ENCODE peak calls at places on chromosomes 6 and 20, in ten cellular contexts. L, W, P, T, F, K, X, O, E and M are unnamed samples. For H3K4me1 and H3K36me3, the result is how much of the 10 kb centered on the place peaks cover.

GRCh38 chr20:719816-720215 is 44.2 kb upstream of the SCRT2 start:
- DNase-seq in O (no peak), X (no peak), K (no peak), L (no peak), T (no peak), W (no peak), P (no peak), E (no peak), F (no peak), M (no peak)

GRCh38 chr20:63536241-63536977 is 767 bp downstream of the PTK6 start:
- DNase-seq in T (no peak), O (no peak), K (peak), F (no peak), X (peak), P (no peak), W (no peak), E (no peak), L (no peak), M (peak)

GRCh38 chr6:134058622-134059366 is 6.4 kb upstream of the SLC2A12 start:
- DNase-seq in L (no peak), O (no peak), E (peak), X (no peak), K (peak), W (no peak), P (no peak), F (peak), T (no peak), M (no peak)

GRCh38 chr6:113776998-113777397 is 80.1 kb upstream of the MARCKS start:
- DNase-seq in X (no peak), P (no peak), E (no peak), F (no peak), W (no peak), L (no peak), O (no peak), K (no peak), T (no peak), M (peak)

GRCh38 chr6:1554241-1554880 is 55.4 kb upstream of the FOXC1 start:
- DNase-seq in W (no peak), X (no peak), F (no peak), K (no peak), E (no peak), P (no peak), L (no peak), O (no peak), T (no peak), M (no peak)

GRCh38 chr6:3045369-3045768 is 22.9 kb upstream of the RIPK1 start:
- DNase-seq in K (no peak), T (no peak), O (no peak), X (no peak), L (no peak), E (no peak), F (no peak), P (no peak), W (no peak), M (no peak)

GRCh38 chr6:160042014-160042773 is 73.3 kb downstream of the IGF2R start:
- DNase-seq in F (no peak), P (no peak), T (no peak), K (no peak), L (no peak), X (no peak), O (no peak), W (no peak), E (no peak), M (no peak)

GRCh38 chr6:139587469-139587868 is 213.0 kb upstream of the CITED2 start:
- DNase-seq in F (no peak), P (no peak), W (peak), T (no peak), O (no peak), L (no peak), K (no peak), E (peak), X (no peak), M (no peak)

GRCh38 chr20:33183292-33183691 is 15.3 kb downstream of the BPIFA2 start:
- DNase-seq in X (no peak), E (no peak), T (no peak), O (no peak), L (no peak), F (no peak), K (no peak), W (no peak), P (no peak), M (no peak)

GRCh38 chr20:41643504-41643938 is 25.3 kb upstream of the CHD6 start:
- DNase-seq in L (no peak), O (peak), T (no peak), P (peak), F (peak), X (no peak), E (peak), K (peak), W (peak), M (peak)

GRCh38 chr20:50077818-50078601 is 34.9 kb downstream of the UBE2V1 start:
- DNase-seq in X (no peak), O (peak), P (no peak), K (no peak), T (no peak), W (no peak), L (no peak), E (no peak), F (no peak), M (no peak)

GRCh38 chr6:168619560-168620314 is 178.8 kb downstream of the SMOC2 start:
- DNase-seq in K (no peak), W (no peak), F (no peak), T (peak), X (no peak), O (no peak), E (no peak), P (no peak), L (no peak), M (no peak)

GRCh38 chr6:129590408-129591022 is 119.5 kb downstream of the ARHGAP18 start:
- DNase-seq in X (no peak), E (peak), L (no peak), K (no peak), W (no peak), O (no peak), P (no peak), T (no peak), F (no peak), M (peak)

GRCh38 chr6:137873273-137873762 is 6.3 kb downstream of the TNFAIP3 start:
- DNase-seq in P (peak), L (peak), E (peak), W (peak), T (no peak), X (peak), O (peak), F (peak), K (peak), M (peak)

GRCh38 chr20:40949346-40949745 is 79.3 kb upstream of the TOP1 start:
- DNase-seq in X (no peak), K (no peak), T (no peak), L (no peak), F (no peak), P (no peak), W (no peak), O (no peak), E (no peak), M (no peak)

GRCh38 chr6:38055210-38055609 is 235.7 kb downstream of the ZFAND3 start:
- DNase-seq in O (no peak), X (no peak), K (no peak), E (no peak), P (no peak), L (no peak), F (no peak), W (no peak), T (no peak), M (no peak)

GRCh38 chr6:87139236-87139635 is 16.1 kb upstream of the ZNF292 start:
- DNase-seq in X (peak), L (peak), W (peak), K (no peak), F (no peak), P (no peak), O (no peak), T (peak), E (no peak), M (peak)

GRCh38 chr20:6866741-6867140 is 99.3 kb downstream of the BMP2 start:
- DNase-seq in T (no peak), K (no peak), W (no peak), F (no peak), L (no peak), O (no peak), E (no peak), P (no peak), X (no peak), M (peak)

GRCh38 chr20:62321521-62321948 is 18.7 kb downstream of the ADRM1 start:
- DNase-seq in L (no peak), E (no peak), O (no peak), P (no peak), X (peak), K (no peak), T (no peak), W (no peak), F (no peak), M (no peak)

GRCh38 chr20:46879386-46879785 is 15.3 kb upstream of the EYA2 start:
- DNase-seq in E (no peak), P (no peak), L (no peak), K (no peak), W (no peak), O (no peak), T (no peak), F (no peak), X (no peak), M (no peak)

GRCh38 chr20:36544134-36545018 is 3.1 kb downstream of the MYL9 start:
- DNase-seq in X (no peak), F (no peak), W (no peak), P (peak), K (peak), O (peak), E (peak), L (no peak), T (no peak), M (peak)

GRCh38 chr20:59785118-59785959 is 148.1 kb downstream of the SYCP2 start:
- DNase-seq in F (no peak), W (no peak), O (no peak), X (no peak), L (no peak), T (no peak), K (no peak), E (peak), P (no peak), M (no peak)

GRCh38 chr6:75282706-75283105 is 1.9 kb downstream of the TMEM30A start:
- DNase-seq in X (no peak), L (no peak), K (no peak), O (no peak), P (no peak), T (no peak), F (no peak), W (no peak), E (no peak), M (no peak)

GRCh38 chr20:51410586-51411325 is 131.8 kb downstream of the NFATC2 start:
- DNase-seq in O (no peak), W (no peak), P (no peak), E (no peak), F (no peak), X (no peak), L (no peak), T (no peak), K (no peak), M (no peak)

DNA sequence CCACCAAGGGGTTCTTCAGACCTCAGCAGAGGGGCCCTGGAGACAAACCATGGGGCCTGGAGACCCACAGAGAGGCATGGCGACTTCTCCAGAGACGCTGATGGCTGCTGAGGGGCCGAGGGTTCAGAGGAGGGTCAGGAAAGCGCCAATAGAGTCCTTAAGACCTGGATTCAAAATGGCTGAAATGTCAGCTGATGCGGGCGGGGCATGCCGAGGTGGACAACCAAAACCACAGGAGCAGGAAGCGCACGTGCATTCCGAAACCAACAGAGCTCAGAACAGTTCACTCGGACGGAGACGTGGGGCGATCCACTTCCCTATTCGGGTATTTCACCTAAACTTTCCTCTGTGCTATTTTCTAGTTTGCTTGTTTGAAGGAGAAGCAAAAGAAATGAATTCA is 99.9 kb upstream of the RIN2 start:
- DNase-seq in W (no peak), O (peak), F (no peak), T (peak), E (no peak), L (no peak), K (no peak), P (no peak), X (no peak), M (no peak)
- H3K4me1 ChIP-seq in W (under half), O (under half), F (under half), T (under half), E (under half), L (under half), K (under half), P (under half), X (under half), M (under half)

GRCh38 chr6:25583099-25583498 is 68.9 kb upstream of the SCGN start:
- DNase-seq in P (no peak), O (no peak), E (no peak), W (no peak), X (no peak), T (no peak), F (no peak), K (no peak), L (no peak), M (no peak)

GRCh38 chr6:25586927-25587326 is 65.1 kb upstream of the SCGN start:
- DNase-seq in L (no peak), X (no peak), P (no peak), K (no peak), E (no peak), O (no peak), W (no peak), F (no peak), T (no peak), M (no peak)

GRCh38 chr6:25585225-25585624 is 66.8 kb upstream of the SCGN start:
- DNase-seq in E (no peak), W (no peak), L (no peak), T (no peak), K (no peak), O (no peak), X (no peak), F (peak), P (no peak), M (no peak)

GRCh38 chr6:25582101-25582500 is 69.9 kb upstream of the SCGN start:
- DNase-seq in L (no peak), X (no peak), K (no peak), T (no peak), W (no peak), F (no peak), E (no peak), P (no peak), O (no peak), M (no peak)

GRCh38 chr6:25583906-25584305 is 68.1 kb upstream of the SCGN start:
- DNase-seq in O (no peak), L (no peak), X (no peak), E (no peak), P (no peak), F (no peak), T (no peak), K (no peak), W (no peak), M (no peak)
- H3K36me3 ChIP-seq in O (under half), L (under half), X (under half), E (under half), P (under half), F (under half), T (under half), K (under half), W (under half), M (under half)

GRCh38 chr6:103534107-103534506 is 1325.6 kb downstream of the HACE1 start:
- DNase-seq in T (no peak), K (no peak), O (no peak), E (no peak), L (no peak), W (no peak), P (no peak), F (no peak), X (no peak), M (no peak)
- H3K4me1 ChIP-seq in T (under half), K (under half), O (under half), E (under half), L (under half), W (under half), P (under half), F (under half), X (under half), M (under half)

DNA sequence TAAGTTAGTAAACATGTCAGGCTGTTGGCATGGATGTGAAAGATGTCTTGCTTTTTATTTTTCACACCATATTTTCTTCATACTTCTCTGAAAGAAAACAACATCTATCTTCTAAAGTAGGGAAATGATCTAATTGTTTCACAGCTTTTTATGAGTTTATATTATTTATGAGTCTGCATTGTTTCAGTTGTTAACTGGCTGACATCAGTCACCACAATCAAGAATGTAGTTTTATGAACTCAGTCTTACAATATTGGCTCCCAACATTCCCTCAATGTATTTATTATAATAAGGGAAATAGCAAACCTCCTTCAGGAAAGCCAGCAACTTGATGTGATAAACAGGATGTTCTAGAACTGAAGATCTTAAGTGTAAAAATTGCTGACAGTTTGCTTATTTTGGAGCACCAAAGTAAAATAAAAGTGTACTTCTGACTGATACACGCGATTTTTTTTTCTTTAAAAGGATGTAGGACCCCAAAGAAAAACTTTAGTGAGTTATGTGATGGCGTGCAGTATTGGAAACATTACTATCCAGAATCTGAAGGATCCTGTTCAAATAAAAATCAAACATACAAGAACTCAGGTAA is 106.0 kb downstream of the ADGRG6 start:
- DNase-seq in X (no peak), W (no peak), L (no peak), F (no peak), E (no peak), K (no peak), O (no peak), T (no peak), P (no peak), M (no peak)
- H3K36me3 ChIP-seq in X (under half), W (half or more), L (under half), F (under half), E (under half), K (under half), O (under half), T (under half), P (under half), M (under half)